ENCODE peak calls at places on chromosomes 6 and 20, in nine cellular contexts. L is MM.1S, M is PC-3, W is mucosa of descending colon, I is GM10248, P is fibroblast of villous mesenchyme, N is endothelial cell of umbilical vein, V is A549, X is fibroblast of pulmonary artery. A is an unnamed sample.

GRCh38 chr6:135209803-135210202 is 28.7 kb downstream of the MYB start:
- DNase-seq in L (no peak), M (no peak), W (no peak), I (no peak), P (no peak), N (no peak), V (no peak), X (no peak), A (no peak)

GRCh38 chr6:82088978-82089855 is 158.3 kb downstream of the IBTK start:
- DNase-seq in L (no peak), M (no peak), W (no peak), I (no peak), P (no peak), N (no peak), V (no peak), X (no peak), A (no peak)

GRCh38 chr6:10576226-10576625 is 55.1 kb downstream of the GCNT2 start:
- DNase-seq in L (no peak), M (no peak), W (no peak), I (no peak), P (no peak), N (peak), V (no peak), X (no peak), A (no peak)

GRCh38 chr20:40046703-40047102 is 642.3 kb downstream of the MAFB start:
- DNase-seq in L (no peak), M (no peak), W (no peak), I (no peak), P (no peak), N (no peak), V (no peak), X (no peak), A (no peak)

GRCh38 chr6:53931086-53931485 is 136.3 kb downstream of the LRRC1 start:
- DNase-seq in L (no peak), M (no peak), W (no peak), I (no peak), P (no peak), N (no peak), V (no peak), X (no peak), A (no peak)

GRCh38 chr6:34396518-34396917 is 4.0 kb upstream of the NUDT3 start:
- DNase-seq in L (no peak), M (no peak), W (no peak), I (no peak), P (no peak), N (no peak), V (no peak), X (no peak), A (no peak)

GRCh38 chr6:167005350-167006159 is 6.4 kb downstream of the CEP43 start:
- DNase-seq in L (no peak), M (no peak), W (peak), I (no peak), P (peak), N (no peak), V (no peak), X (peak), A (no peak)

GRCh38 chr6:30913721-30914075 is 340 bp upstream of the VARS2 start:
- DNase-seq in L (no peak), M (no peak), W (no peak), I (no peak), P (no peak), N (no peak), V (no peak), X (no peak), A (no peak)

GRCh38 chr20:6940052-6940451 is 172.6 kb downstream of the BMP2 start:
- DNase-seq in L (peak), M (peak), W (no peak), I (no peak), P (no peak), N (no peak), V (no peak), X (peak), A (no peak)

GRCh38 chr6:129353067-129353466 is 356.9 kb downstream of the ARHGAP18 start:
- DNase-seq in L (no peak), M (peak), W (peak), I (no peak), P (no peak), N (peak), V (no peak), X (no peak), A (no peak)

GRCh38 chr6:112640895-112641294 is 293.8 kb downstream of the RFPL4B start:
- DNase-seq in L (no peak), M (peak), W (no peak), I (no peak), P (peak), N (no peak), V (no peak), X (peak), A (no peak)

GRCh38 chr20:45037050-45037449 is 63.9 kb downstream of the KCNS1 start:
- DNase-seq in L (no peak), M (peak), W (no peak), I (no peak), P (peak), N (peak), V (no peak), X (peak), A (no peak)

GRCh38 chr6:89927788-89928565 is 33.7 kb downstream of the GJA10 start:
- DNase-seq in L (no peak), M (peak), W (no peak), I (no peak), P (no peak), N (peak), V (no peak), X (peak), A (no peak)

DNA sequence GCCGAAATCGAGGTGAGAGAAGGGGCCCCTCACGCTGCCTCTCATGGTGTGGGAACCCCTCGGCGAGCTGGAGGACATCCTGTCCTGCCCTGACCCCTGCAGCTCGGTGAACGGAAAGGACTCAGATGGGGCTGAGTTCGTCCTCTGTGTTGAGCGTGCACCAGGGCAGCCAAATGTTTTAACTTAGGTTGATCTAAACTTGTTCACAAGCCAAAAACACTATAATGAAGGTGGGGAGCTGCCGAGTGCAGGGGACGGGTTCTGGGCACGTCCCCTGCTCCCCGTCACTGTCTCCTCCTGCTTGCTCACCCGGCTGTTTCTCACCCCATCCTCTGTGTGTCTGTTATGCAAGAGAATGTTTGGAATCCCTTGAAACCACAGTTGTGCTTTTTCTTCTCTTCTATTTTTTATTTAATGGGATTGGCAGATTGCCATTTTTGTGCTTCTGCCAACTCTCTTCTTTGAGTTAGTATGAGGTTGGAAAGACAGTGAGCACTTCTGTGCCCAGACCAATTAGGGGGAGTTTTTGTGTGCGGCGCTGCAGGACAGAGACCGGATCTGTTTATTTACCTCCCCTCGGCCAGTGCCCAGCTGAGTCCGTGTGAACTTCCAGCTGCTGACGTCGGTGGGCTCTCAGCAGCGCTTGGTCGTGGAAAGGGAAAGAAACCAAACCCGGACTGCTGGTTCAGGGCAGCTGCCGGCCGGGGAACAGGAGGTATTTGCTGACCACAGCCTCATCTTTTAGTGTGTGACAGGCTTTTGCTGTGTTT is 158.1 kb downstream of the DTNBP1 start:
- DNase-seq in L (no peak), M (peak), W (peak), I (no peak), P (peak), N (peak), V (no peak), X (peak), A (no peak)
- TF ChIP-seq CTCF in L (no peak), M (no peak), W (no peak), I (no peak), P (no peak), N (no peak), V (no peak), X (peak), A (no peak)

DNA sequence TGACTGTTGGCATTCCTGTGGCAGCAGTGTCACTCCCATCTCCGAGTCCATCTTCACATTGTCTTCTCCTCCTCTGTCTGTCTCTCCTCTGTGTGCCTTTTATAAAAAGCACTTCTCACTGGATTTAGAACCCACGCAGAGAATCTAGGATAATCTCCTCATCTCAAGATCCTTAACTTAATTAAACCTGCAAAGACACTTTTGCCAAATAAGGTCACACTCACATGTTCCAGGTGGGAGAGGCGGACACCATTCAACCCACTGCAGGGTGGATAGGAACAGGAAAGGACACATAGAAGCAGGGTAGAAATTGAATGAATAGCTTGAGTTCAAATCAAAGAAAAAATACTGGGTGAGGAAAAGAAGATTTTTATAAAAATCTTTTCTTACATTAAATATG is 292.5 kb downstream of the PHACTR1 start:
- DNase-seq in L (no peak), M (no peak), W (no peak), I (no peak), P (no peak), N (no peak), V (no peak), X (no peak), A (no peak)
- TF ChIP-seq CTCF in L (no peak), M (no peak), W (no peak), I (no peak), P (no peak), N (no peak), V (no peak), X (no peak), A (no peak)

DNA sequence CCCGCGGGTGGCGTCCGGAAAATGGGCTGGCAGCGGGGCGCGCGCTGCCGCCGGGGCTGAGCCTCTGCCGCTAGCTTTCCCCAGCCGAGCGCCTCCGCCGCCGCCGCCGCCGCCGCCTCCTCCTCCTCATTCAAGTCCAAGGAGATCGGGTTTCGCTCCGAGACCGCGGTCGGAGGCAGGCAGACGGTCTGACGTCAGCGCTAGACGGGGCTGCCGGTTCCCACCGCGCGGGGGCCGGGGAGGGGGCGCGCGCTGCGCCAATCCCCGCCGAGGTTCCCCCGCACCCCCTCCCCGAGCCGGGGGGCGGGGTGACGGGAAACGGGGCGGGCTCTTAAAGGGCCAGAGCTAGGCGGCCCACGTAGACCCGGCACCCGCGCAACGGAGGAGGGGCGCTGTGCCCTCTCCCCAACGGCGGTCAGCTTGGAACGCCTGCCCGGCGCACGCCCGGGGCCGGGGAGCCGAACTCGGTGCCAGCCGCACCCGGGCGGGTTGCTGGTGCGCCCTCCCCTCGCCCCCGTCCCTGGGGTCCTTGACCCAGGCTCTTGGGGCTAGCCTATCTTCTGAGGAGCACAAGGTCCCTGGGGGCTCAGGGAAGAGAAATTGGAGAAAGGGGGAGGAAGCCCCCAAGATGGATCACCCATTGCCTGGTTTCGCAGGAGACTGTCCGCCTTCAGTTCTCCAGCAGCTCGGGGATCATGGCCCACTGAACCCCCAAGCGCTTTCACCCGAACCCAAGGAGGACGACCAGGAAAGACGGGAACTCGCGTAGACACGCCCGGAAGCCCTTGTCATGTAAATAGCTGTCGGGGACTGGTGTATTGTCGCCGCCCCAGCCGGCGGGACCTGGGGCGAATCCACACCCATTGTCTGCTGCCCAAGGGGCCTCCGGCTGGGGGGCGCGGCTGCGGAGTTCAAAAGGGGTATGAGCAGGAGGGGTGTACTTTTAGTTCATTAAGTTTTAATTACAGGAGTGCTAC is at the start of gene PMEPA1:
- DNase-seq in L (peak), M (peak), W (peak), I (peak), P (peak), N (peak), V (peak), X (peak), A (peak)
- TF ChIP-seq CTCF in L (no peak), M (peak), W (no peak), I (no peak), P (no peak), N (peak), V (no peak), X (no peak), A (no peak)

DNA sequence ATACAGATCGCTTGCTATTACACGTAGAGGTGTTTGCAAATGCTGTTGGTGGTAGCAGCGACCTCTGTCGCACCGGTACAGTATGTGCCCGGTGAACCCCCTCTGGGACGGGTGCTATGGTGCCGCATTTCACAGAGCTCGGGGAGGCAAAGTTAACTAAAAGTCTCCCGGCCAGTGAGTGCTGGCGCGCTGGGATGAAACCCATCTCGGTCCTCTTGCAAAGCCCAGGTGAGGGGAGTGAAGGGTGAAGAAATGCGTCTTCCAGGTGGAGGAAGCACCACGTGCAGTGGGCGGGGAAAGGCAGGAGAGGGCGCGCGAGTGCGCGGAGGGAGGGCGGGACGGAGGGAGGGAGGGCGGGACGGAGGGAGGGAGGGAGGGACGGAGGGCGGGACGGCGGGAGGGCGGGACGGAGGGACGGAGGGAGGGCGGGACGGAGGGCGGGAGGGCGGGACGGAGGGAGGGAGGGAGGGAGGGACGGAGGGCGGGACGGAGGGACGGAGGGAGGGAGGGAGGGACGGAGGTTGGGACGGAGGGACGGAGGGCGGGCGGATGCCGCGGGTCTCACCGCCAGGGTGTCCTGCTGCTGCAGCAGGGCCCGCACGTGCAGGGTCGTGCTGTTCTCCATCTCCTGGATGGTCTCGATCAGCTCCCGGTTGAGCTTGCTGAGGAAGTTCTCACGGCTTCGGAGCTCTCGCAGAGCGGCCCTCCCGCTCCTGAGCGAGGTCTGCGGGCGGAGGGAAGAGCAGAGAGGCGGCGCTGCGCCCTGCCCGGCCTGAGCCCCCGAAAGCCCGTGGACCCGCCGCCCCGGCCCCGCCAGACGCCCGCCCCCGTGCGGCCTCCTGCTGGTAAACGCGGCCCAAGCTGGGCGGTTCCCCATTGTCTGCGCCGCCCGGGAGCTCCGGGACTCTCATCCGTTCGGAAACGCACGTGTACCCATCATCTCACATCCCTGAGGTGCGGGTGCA is 11.7 kb downstream of the C20orf96 start:
- DNase-seq in L (no peak), M (no peak), W (no peak), I (no peak), P (no peak), N (no peak), V (no peak), X (peak), A (no peak)
- TF ChIP-seq CTCF in L (no peak), M (no peak), W (no peak), I (no peak), P (peak), N (peak), V (no peak), X (no peak), A (no peak)

DNA sequence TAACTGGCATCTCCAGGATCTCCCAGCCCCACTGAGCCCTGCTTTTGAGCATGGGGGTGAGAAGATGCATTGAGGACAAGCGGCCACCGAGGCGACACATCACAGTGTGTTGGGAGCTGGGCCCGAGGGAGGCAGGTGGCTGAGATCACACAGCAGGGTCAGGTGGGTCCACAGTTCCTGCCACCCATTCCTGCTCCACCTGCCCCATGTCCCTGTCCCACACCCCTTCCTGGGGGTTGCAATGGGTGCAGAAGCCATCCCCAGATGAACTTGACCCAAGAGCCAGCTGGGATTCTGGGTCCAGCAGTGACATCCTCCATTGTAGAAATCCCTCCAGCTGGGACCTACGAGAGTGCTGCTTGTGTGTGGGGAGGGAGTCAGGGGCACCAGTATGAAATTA is 1.0 kb downstream of the TGM2 start:
- DNase-seq in L (no peak), M (no peak), W (no peak), I (no peak), P (peak), N (no peak), V (no peak), X (no peak), A (no peak)
- TF ChIP-seq CTCF in L (no peak), M (no peak), W (no peak), I (no peak), P (no peak), N (no peak), V (no peak), X (no peak), A (no peak)

DNA sequence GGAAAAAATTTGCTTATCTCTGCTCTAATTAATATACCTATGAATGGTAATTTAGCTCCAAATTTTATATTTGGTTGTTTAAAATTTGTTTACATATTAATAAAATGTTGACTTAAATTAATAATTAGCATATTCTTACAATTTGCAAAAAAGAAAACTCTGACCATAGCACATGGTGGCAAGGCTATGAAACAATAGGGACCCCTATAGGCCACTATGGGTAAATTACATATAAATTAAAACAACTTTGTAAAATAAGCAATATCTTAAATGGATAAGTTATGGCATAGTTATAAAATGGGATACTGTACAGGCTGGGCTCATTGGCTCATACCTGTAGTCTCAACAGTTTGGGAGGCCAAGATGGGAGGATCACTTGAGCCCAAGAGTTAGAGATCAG is 76.0 kb downstream of the MKKS start:
- DNase-seq in L (no peak), M (no peak), W (no peak), I (no peak), P (peak), N (peak), V (no peak), X (peak), A (no peak)
- TF ChIP-seq CTCF in L (peak), M (peak), W (no peak), I (no peak), P (peak), N (peak), V (peak), X (peak), A (peak)

DNA sequence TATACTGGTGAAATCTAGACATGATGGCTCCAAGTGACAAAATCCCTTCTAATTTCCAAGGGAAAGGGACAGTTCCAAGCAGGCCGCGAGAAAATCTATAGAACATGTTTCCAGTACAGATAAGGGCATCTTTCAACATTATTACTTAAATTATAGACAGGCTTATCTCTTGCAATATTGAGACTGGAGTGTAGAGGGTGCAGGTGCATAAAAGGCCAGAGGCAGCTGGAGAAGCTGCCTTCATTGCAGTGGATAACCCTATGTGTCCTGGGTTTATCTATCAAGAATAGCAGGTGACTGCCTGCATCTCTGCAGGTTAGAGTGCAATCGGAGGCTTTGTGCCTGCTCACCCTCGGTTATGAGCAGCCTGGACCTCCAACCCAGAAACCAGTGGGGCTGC is 28.7 kb upstream of the ECI2 start:
- DNase-seq in L (no peak), M (no peak), W (no peak), I (no peak), P (no peak), N (no peak), V (no peak), X (no peak), A (no peak)
- TF ChIP-seq CTCF in L (no peak), M (peak), W (no peak), I (no peak), P (no peak), N (no peak), V (no peak), X (no peak), A (no peak)